ENCODE peak calls at places on chromosomes 11 and 22, in five cellular contexts. V is epithelial cell of esophagus, Z is GM12864, I is A549, D is spleen. H is an unnamed sample.

GRCh38 chr22:19962909-19963806 is 21.5 kb upstream of the TXNRD2 start:
- DNase-seq in V (peak; percentile 98), Z (no peak), I (no peak), D (peak; percentile 70), H (no peak)

GRCh38 chr11:7523416-7524210 is 9.8 kb downstream of the PPFIBP2 start:
- DNase-seq in V (no peak), Z (no peak), I (no peak), D (no peak), H (no peak)

GRCh38 chr11:133835258-133836075 is 9.8 kb downstream of the SPATA19 start:
- DNase-seq in V (peak; percentile 67), Z (peak; percentile 21), I (peak; percentile 73), D (no peak), H (no peak)

GRCh38 chr22:30863161-30863833 is 105.3 kb downstream of the MORC2 start:
- DNase-seq in V (no peak), Z (no peak), I (no peak), D (peak; percentile 25), H (no peak)

GRCh38 chr11:32584921-32585320 is 1.3 kb downstream of the EIF3M start:
- DNase-seq in V (peak; percentile 10), Z (no peak), I (no peak), D (no peak), H (no peak)

GRCh38 chr11:96324912-96325311 is 18.1 kb downstream of the MAML2 start:
- DNase-seq in V (peak; percentile 68), Z (no peak), I (no peak), D (no peak), H (no peak)

GRCh38 chr11:93908689-93909088 is 58.3 kb upstream of the VSTM5 start:
- DNase-seq in V (peak; percentile 73), Z (no peak), I (peak; percentile 20), D (no peak), H (no peak)

GRCh38 chr11:64387916-64388315 is 29.0 kb downstream of the RPS6KA4 start:
- DNase-seq in V (no peak), Z (no peak), I (no peak), D (no peak), H (no peak)

GRCh38 chr11:20011294-20011951 is 148.9 kb downstream of the DBX1 start:
- DNase-seq in V (peak; percentile 92), Z (no peak), I (no peak), D (no peak), H (no peak)

GRCh38 chr11:78798567-78799170 is 224.0 kb upstream of the NARS2 start:
- DNase-seq in V (peak; percentile 52), Z (peak; percentile 10), I (peak; percentile 52), D (peak; percentile 82), H (no peak)

GRCh38 chr11:131136476-131136875 is 220.2 kb upstream of the SNX19 start:
- DNase-seq in V (peak; percentile 52), Z (no peak), I (no peak), D (no peak), H (no peak)

GRCh38 chr11:107856180-107856980 is 2.2 kb downstream of the SLC35F2 start:
- DNase-seq in V (no peak), Z (no peak), I (no peak), D (no peak), H (no peak)

GRCh38 chr11:131748146-131749050 is 378.0 kb downstream of the NTM start:
- DNase-seq in V (peak; percentile 68), Z (no peak), I (peak; percentile 33), D (no peak), H (no peak)

GRCh38 chr11:131601586-131601985 is 231.2 kb downstream of the NTM start:
- DNase-seq in V (no peak), Z (no peak), I (no peak), D (no peak), H (no peak)

GRCh38 chr11:68806931-68807844 is 34.5 kb downstream of the CPT1A start:
- DNase-seq in V (peak; percentile 54), Z (no peak), I (no peak), D (no peak), H (no peak)

GRCh38 chr11:2265396-2265795 is 5.0 kb downstream of the ASCL2 start:
- DNase-seq in V (no peak), Z (peak; percentile 16), I (no peak), D (no peak), H (no peak)

GRCh38 chr11:47057374-47057773 is 119.3 kb downstream of the ARFGAP2 start:
- DNase-seq in V (no peak), Z (no peak), I (no peak), D (no peak), H (no peak)

GRCh38 chr11:75766449-75767227 is 1.9 kb upstream of the DGAT2 start:
- DNase-seq in V (no peak), Z (no peak), I (no peak), D (no peak), H (no peak)

GRCh38 chr11:104219081-104219480 is 55.1 kb upstream of the PDGFD start:
- DNase-seq in V (peak; percentile 35), Z (no peak), I (no peak), D (no peak), H (no peak)

GRCh38 chr11:104661481-104661880 is 236.8 kb downstream of the CASP12 start:
- DNase-seq in V (no peak), Z (no peak), I (no peak), D (no peak), H (no peak)

GRCh38 chr11:108873305-108873704 is 208.4 kb downstream of the DDX10 start:
- DNase-seq in V (peak; percentile 22), Z (no peak), I (no peak), D (no peak), H (no peak)

GRCh38 chr11:2257023-2257700 is 13.2 kb downstream of the ASCL2 start:
- DNase-seq in V (peak; percentile 88), Z (no peak), I (no peak), D (peak; percentile 56), H (no peak)

GRCh38 chr11:62105611-62106245 is 18.1 kb upstream of the INCENP start:
- DNase-seq in V (no peak), Z (no peak), I (no peak), D (no peak), H (no peak)

GRCh38 chr11:6273188-6273587 is 13.6 kb downstream of the CCKBR start:
- DNase-seq in V (no peak), Z (no peak), I (no peak), D (no peak), H (no peak)

GRCh38 chr11:123585206-123585605 is 69.2 kb downstream of the SCN3B start:
- DNase-seq in V (no peak), Z (no peak), I (no peak), D (no peak), H (no peak)

GRCh38 chr11:27718853-27719574 is 18.8 kb upstream of the BDNF start:
- DNase-seq in V (peak; percentile 36), Z (no peak), I (peak; percentile 64), D (no peak), H (no peak)

GRCh38 chr11:126978155-126978554 is 22.4 kb downstream of the KIRREL3 start:
- DNase-seq in V (no peak), Z (no peak), I (no peak), D (no peak), H (no peak)

GRCh38 chr11:22685111-22685510 is 18.7 kb downstream of the GAS2 start:
- DNase-seq in V (peak; percentile 65), Z (no peak), I (no peak), D (no peak), H (no peak)

GRCh38 chr11:131066551-131066950 is 150.3 kb upstream of the SNX19 start:
- DNase-seq in V (no peak), Z (no peak), I (no peak), D (no peak), H (no peak)

GRCh38 chr11:105611414-105611813 is 1.5 kb downstream of the GRIA4 start:
- DNase-seq in V (no peak), Z (no peak), I (no peak), D (no peak), H (no peak)

GRCh38 chr22:17826151-17826550 is 51.9 kb upstream of the BID start:
- DNase-seq in V (no peak), Z (no peak), I (no peak), D (no peak), H (no peak)

GRCh38 chr11:34281256-34281655 is 76.6 kb downstream of the ABTB2 start:
- DNase-seq in V (peak; percentile 18), Z (no peak), I (peak; percentile 35), D (no peak), H (no peak)

GRCh38 chr22:40436460-40437431 is 66.4 kb downstream of the SGSM3 start:
- DNase-seq in V (peak; percentile 75), Z (peak; percentile 79), I (peak; percentile 70), D (no peak), H (no peak)

GRCh38 chr11:29208117-29208516 is 808.7 kb downstream of the KCNA4 start:
- DNase-seq in V (no peak), Z (no peak), I (no peak), D (no peak), H (no peak)

DNA sequence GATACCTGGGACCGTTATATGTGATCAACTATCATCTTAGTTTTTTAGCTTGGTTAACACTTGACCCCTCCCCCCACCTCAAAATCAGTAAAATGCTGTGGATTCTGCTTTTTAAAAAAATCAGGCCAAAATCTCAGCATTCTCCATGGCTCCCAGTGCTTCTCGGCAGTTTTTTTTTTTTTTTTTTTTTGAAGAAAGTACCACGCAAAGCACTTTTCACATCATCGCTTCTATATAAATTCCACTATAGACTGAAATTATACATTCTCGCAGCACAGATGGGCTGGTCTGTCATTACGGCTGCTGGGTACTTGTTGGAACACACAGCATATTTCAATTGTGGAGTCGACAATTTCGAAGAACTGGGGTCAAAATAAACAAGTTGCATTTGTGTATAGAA is 67.7 kb upstream of the PPARA start:
- DNase-seq in V (no peak), Z (no peak), I (no peak), D (no peak), H (no peak)
- H3K4me3 ChIP-seq in V (no peak overlapping the region), Z (no peak overlapping the region), I (peak overlapping the region; percentile 52), D (no peak overlapping the region), H (no peak overlapping the region)

GRCh38 chr11:86660011-86660595 is 12.3 kb downstream of the ME3 start:
- DNase-seq in V (peak; percentile 60), Z (no peak), I (no peak), D (no peak), H (no peak)

GRCh38 chr11:86663741-86664140 is 8.7 kb downstream of the ME3 start:
- DNase-seq in V (no peak), Z (no peak), I (no peak), D (no peak), H (no peak)

GRCh38 chr11:86658534-86658933 is 13.9 kb downstream of the ME3 start:
- DNase-seq in V (no peak), Z (no peak), I (no peak), D (no peak), H (no peak)
- TF ChIP-seq CTCF in V (no peak), Z (no peak), I (no peak), D (no peak), H (no peak)

DNA sequence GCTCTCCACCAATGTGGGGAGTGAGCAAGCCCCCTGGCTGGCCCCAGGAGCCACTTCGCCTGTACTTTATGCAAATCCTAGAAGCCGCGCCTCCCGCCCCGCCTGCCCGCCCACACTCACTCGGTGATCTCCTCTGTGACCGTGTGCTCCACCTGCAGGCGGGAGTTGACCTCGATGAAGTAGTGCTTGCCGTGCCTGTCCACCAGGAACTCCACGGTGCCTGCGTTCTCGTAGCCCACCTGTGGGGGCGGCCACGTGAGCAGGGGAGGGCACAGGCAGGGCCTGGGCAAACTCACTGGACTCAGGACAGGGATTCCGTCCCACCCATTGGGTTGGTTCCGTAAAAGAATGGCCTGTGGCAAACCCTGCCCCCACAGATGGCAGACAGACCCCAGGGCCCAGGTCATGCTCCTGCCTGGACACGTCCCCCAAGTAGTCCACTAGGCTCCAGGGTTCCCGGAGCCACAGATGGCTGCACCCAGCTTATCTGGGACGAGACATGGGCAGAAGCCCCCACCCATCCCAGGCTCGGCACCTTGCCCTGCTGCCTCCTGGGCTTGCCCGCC is 11.9 kb downstream of the LRFN4 start:
- DNase-seq in V (peak; percentile 66), Z (peak; percentile 60), I (peak; percentile 86), D (peak; percentile 92), H (peak; percentile 27)
- H3K4me3 ChIP-seq in V (no peak overlapping the region), Z (no peak overlapping the region), I (no peak overlapping the region), D (no peak overlapping the region), H (no peak overlapping the region)

GRCh38 chr22:27274770-27275449 is 526.6 kb downstream of the MN1 start:
- DNase-seq in V (no peak), Z (no peak), I (no peak), D (no peak), H (no peak)
- TF ChIP-seq CTCF in V (no peak), Z (no peak), I (no peak), D (no peak), H (no peak)

H was measured in esophagus squamous epithelium.